ENCODE peak calls at places on chromosomes 7 and 10, in ten cellular contexts. X is lower leg skin; H is CMK; B is NCI-H460; Z is NCI-H1105 treated with DMSO at 0.1 percent for 48 hours; R is Kasumi-1; D is activated naive CD4-positive, alpha-beta T cell treated with anti-CD3 and anti-CD28 coated beads for 36 hours; J is SJSA1; I is CD4-positive, alpha-beta T cell; N is AML-193. G is an unnamed sample.

GRCh38 chr10:126908225-126908624 is 3.0 kb downstream of the DOCK1 start:
- DNase-seq in D (no peak), R (no peak), H (no peak), Z (no peak), I (no peak), J (no peak), N (no peak), B (no peak), X (no peak), G (no peak)

GRCh38 chr10:13528875-13529713 is at the start of gene BEND7:
- DNase-seq in B (peak), R (no peak), I (no peak), Z (peak), H (no peak), X (no peak), N (no peak), D (no peak), J (no peak), G (no peak)

GRCh38 chr7:108002726-108003590 is at the start of gene LAMB1:
- DNase-seq in B (peak), R (peak), I (no peak), Z (peak), D (no peak), J (peak), H (no peak), N (no peak), X (peak), G (no peak)

GRCh38 chr7:159033473-159033825 is 111.2 kb downstream of the VIPR2 start:
- DNase-seq in H (no peak), J (no peak), Z (no peak), I (no peak), R (no peak), X (peak), N (no peak), D (no peak), B (no peak), G (no peak)

GRCh38 chr7:132059141-132059540 is 502.7 kb upstream of the PODXL start:
- DNase-seq in Z (no peak), H (no peak), D (peak), B (no peak), N (no peak), I (no peak), J (no peak), X (no peak), R (no peak), G (no peak)

GRCh38 chr10:103657061-103657591 is 163.6 kb downstream of the NEURL1 start:
- DNase-seq in R (no peak), B (no peak), X (no peak), Z (no peak), J (no peak), H (no peak), I (no peak), N (no peak), D (no peak), G (no peak)

GRCh38 chr10:11988924-11989323 is 53.7 kb downstream of the UPF2 start:
- DNase-seq in H (no peak), J (no peak), N (no peak), Z (no peak), I (no peak), X (no peak), B (no peak), R (no peak), D (no peak), G (no peak)

GRCh38 chr7:155919400-155920067 is 107.3 kb upstream of the SHH start:
- DNase-seq in I (no peak), J (no peak), D (no peak), X (no peak), R (no peak), B (no peak), H (no peak), N (no peak), Z (no peak), G (no peak)

GRCh38 chr10:1198453-1199344 is 142.5 kb downstream of the WDR37 start:
- DNase-seq in D (no peak), J (no peak), R (no peak), Z (peak), N (no peak), X (peak), H (no peak), I (no peak), B (no peak), G (no peak)

GRCh38 chr10:29063806-29064644 is 224.8 kb upstream of the LYZL1 start:
- DNase-seq in I (no peak), D (no peak), J (no peak), H (no peak), Z (no peak), B (no peak), X (no peak), N (no peak), R (no peak), G (peak)

GRCh38 chr10:108086502-108086901 is 922.0 kb upstream of the SORCS1 start:
- DNase-seq in R (no peak), X (no peak), I (no peak), H (no peak), D (no peak), J (no peak), N (no peak), Z (no peak), B (no peak), G (no peak)

GRCh38 chr10:114691442-114691941 is 33.4 kb upstream of the ABLIM1 start:
- DNase-seq in D (no peak), J (no peak), X (no peak), Z (no peak), H (no peak), N (peak), R (no peak), B (peak), I (no peak), G (peak)

GRCh38 chr10:71302874-71303568 is 16.0 kb upstream of the SLC29A3 start:
- DNase-seq in N (peak), I (no peak), H (no peak), B (peak), R (peak), X (no peak), J (no peak), D (no peak), Z (peak), G (peak)

GRCh38 chr7:139230078-139230477 is 959 bp upstream of the UBN2 start:
- DNase-seq in N (no peak), R (no peak), X (no peak), J (no peak), I (no peak), D (no peak), H (no peak), Z (no peak), B (no peak), G (no peak)

GRCh38 chr7:117715784-117716445 is 157.3 kb downstream of the CTTNBP2 start:
- DNase-seq in I (no peak), H (peak), D (peak), R (peak), X (no peak), B (peak), J (no peak), N (peak), Z (peak), G (peak)

GRCh38 chr10:88783734-88784133 is 18.8 kb upstream of the LIPM start:
- DNase-seq in X (no peak), B (no peak), J (no peak), H (peak), Z (no peak), N (no peak), R (no peak), D (no peak), I (no peak), G (no peak)

GRCh38 chr7:1140481-1141104 is 19.4 kb downstream of the ZFAND2A start:
- DNase-seq in X (no peak), D (peak), H (no peak), B (no peak), N (no peak), J (no peak), Z (no peak), I (no peak), R (no peak), G (no peak)

GRCh38 chr7:95199779-95200558 is 124.4 kb downstream of the PON1 start:
- DNase-seq in H (no peak), Z (peak), N (peak), X (no peak), D (peak), J (no peak), B (peak), R (peak), I (no peak), G (no peak)

GRCh38 chr10:11447571-11447970 is 163.9 kb downstream of the USP6NL start:
- DNase-seq in D (no peak), J (no peak), Z (peak), I (no peak), X (peak), B (no peak), R (no peak), N (no peak), H (no peak), G (no peak)

GRCh38 chr10:131094406-131095108 is 217.0 kb downstream of the TCERG1L start:
- DNase-seq in X (no peak), J (no peak), N (no peak), Z (peak), R (no peak), B (no peak), I (no peak), D (no peak), H (no peak), G (no peak)

GRCh38 chr7:132548489-132549078 is 27.7 kb downstream of the PLXNA4 start:
- DNase-seq in X (no peak), D (peak), N (no peak), J (no peak), H (no peak), Z (no peak), R (no peak), I (no peak), B (no peak), G (no peak)

GRCh38 chr7:27283558-27283957 is 41.0 kb downstream of the EVX1 start:
- DNase-seq in D (no peak), I (no peak), B (no peak), X (no peak), H (no peak), R (no peak), N (no peak), J (no peak), Z (no peak), G (no peak)

GRCh38 chr10:110398419-110399162 is 93.9 kb upstream of the SMNDC1 start:
- DNase-seq in J (peak), D (peak), R (no peak), B (peak), H (no peak), I (no peak), Z (no peak), X (peak), N (no peak), G (peak)

GRCh38 chr10:28326516-28327493 is 23.9 kb upstream of the MPP7 start:
- DNase-seq in R (no peak), I (no peak), H (no peak), B (no peak), D (no peak), Z (no peak), N (no peak), X (no peak), J (no peak), G (no peak)

GRCh38 chr7:42733040-42733439 is 178.8 kb downstream of the C7orf25 start:
- DNase-seq in R (no peak), N (no peak), H (no peak), J (no peak), D (no peak), B (no peak), Z (no peak), X (no peak), I (no peak), G (no peak)

G was measured in amniotic stem cell.